ENCODE peak calls at places on chromosome 1, in eight cellular contexts. One of them, this sample, is unnamed.

GRCh38 chr1:163248064-163248463 is 45.3 kb upstream of the RGS5 start:
- DNase-seq in upper lobe of left lung: no peak
- DNase-seq in ovary: no peak
- DNase-seq in A549: no peak
- DNase-seq in transverse colon: no peak
- DNase-seq in tibial nerve: no peak
- DNase-seq in stomach: no peak
- DNase-seq in GM12878: no peak
- DNase-seq in this sample: no peak

GRCh38 chr1:196063307-196063706 is 544.9 kb downstream of the KCNT2 start:
- DNase-seq in stomach: no peak
- DNase-seq in ovary: no peak
- DNase-seq in GM12878: no peak
- DNase-seq in A549: peak
- DNase-seq in transverse colon: no peak
- DNase-seq in upper lobe of left lung: no peak
- DNase-seq in tibial nerve: no peak
- DNase-seq in this sample: no peak

GRCh38 chr1:112540395-112540794 is 31.6 kb downstream of the WNT2B start:
- DNase-seq in A549: no peak
- DNase-seq in GM12878: no peak
- DNase-seq in upper lobe of left lung: no peak
- DNase-seq in ovary: no peak
- DNase-seq in transverse colon: no peak
- DNase-seq in tibial nerve: no peak
- DNase-seq in stomach: no peak
- DNase-seq in this sample: no peak

GRCh38 chr1:211579434-211580302 is 707 bp upstream of the SLC30A1 start:
- DNase-seq in stomach: peak
- DNase-seq in transverse colon: peak
- DNase-seq in A549: peak
- DNase-seq in GM12878: no peak
- DNase-seq in tibial nerve: no peak
- DNase-seq in ovary: no peak
- DNase-seq in upper lobe of left lung: peak
- DNase-seq in this sample: peak

GRCh38 chr1:82485591-82486369 is 685.0 kb downstream of the ADGRL2 start:
- DNase-seq in GM12878: no peak
- DNase-seq in transverse colon: peak
- DNase-seq in stomach: no peak
- DNase-seq in tibial nerve: peak
- DNase-seq in A549: no peak
- DNase-seq in ovary: peak
- DNase-seq in upper lobe of left lung: no peak
- DNase-seq in this sample: peak

GRCh38 chr1:21308847-21309652 is 18.8 kb upstream of the ECE1 start:
- DNase-seq in ovary: peak
- DNase-seq in tibial nerve: no peak
- DNase-seq in GM12878: no peak
- DNase-seq in stomach: peak
- DNase-seq in upper lobe of left lung: no peak
- DNase-seq in A549: no peak
- DNase-seq in transverse colon: peak
- DNase-seq in this sample: peak

GRCh38 chr1:227883641-227884301 is 64.0 kb downstream of the WNT9A start:
- DNase-seq in stomach: peak
- DNase-seq in A549: no peak
- DNase-seq in upper lobe of left lung: peak
- DNase-seq in transverse colon: no peak
- DNase-seq in ovary: no peak
- DNase-seq in tibial nerve: no peak
- DNase-seq in GM12878: no peak
- DNase-seq in this sample: peak

GRCh38 chr1:68163220-68163619 is 69.1 kb downstream of the WLS start:
- DNase-seq in A549: no peak
- DNase-seq in GM12878: no peak
- DNase-seq in ovary: no peak
- DNase-seq in stomach: no peak
- DNase-seq in upper lobe of left lung: no peak
- DNase-seq in transverse colon: no peak
- DNase-seq in tibial nerve: no peak
- DNase-seq in this sample: no peak

GRCh38 chr1:26336477-26337205 is 17.3 kb downstream of the CRYBG2 start:
- DNase-seq in ovary: peak
- DNase-seq in A549: peak
- DNase-seq in transverse colon: peak
- DNase-seq in GM12878: no peak
- DNase-seq in upper lobe of left lung: peak
- DNase-seq in stomach: peak
- DNase-seq in tibial nerve: no peak
- DNase-seq in this sample: no peak

GRCh38 chr1:10796029-10796944 is at the start of gene CASZ1:
- DNase-seq in ovary: peak
- DNase-seq in GM12878: no peak
- DNase-seq in transverse colon: peak
- DNase-seq in A549: peak
- DNase-seq in stomach: peak
- DNase-seq in tibial nerve: peak
- DNase-seq in upper lobe of left lung: peak
- DNase-seq in this sample: peak

GRCh38 chr1:42941640-42942330 is 16.9 kb downstream of the SLC2A1 start:
- DNase-seq in transverse colon: peak
- DNase-seq in upper lobe of left lung: peak
- DNase-seq in GM12878: no peak
- DNase-seq in stomach: peak
- DNase-seq in ovary: no peak
- DNase-seq in tibial nerve: no peak
- DNase-seq in A549: peak
- DNase-seq in this sample: peak

GRCh38 chr1:224565186-224565585 is 50.9 kb upstream of the CNIH3 start:
- DNase-seq in ovary: no peak
- DNase-seq in GM12878: no peak
- DNase-seq in A549: peak
- DNase-seq in stomach: no peak
- DNase-seq in tibial nerve: no peak
- DNase-seq in upper lobe of left lung: peak
- DNase-seq in transverse colon: no peak
- DNase-seq in this sample: no peak

GRCh38 chr1:114524933-114525332 is 13.9 kb upstream of the TRIM33 start:
- DNase-seq in A549: no peak
- DNase-seq in upper lobe of left lung: no peak
- DNase-seq in stomach: no peak
- DNase-seq in GM12878: no peak
- DNase-seq in transverse colon: no peak
- DNase-seq in ovary: no peak
- DNase-seq in tibial nerve: no peak
- DNase-seq in this sample: no peak

GRCh38 chr1:54047384-54048315 is 5.4 kb downstream of the TMEM59 start:
- DNase-seq in upper lobe of left lung: no peak
- DNase-seq in transverse colon: no peak
- DNase-seq in GM12878: no peak
- DNase-seq in tibial nerve: no peak
- DNase-seq in stomach: no peak
- DNase-seq in ovary: no peak
- DNase-seq in A549: no peak
- DNase-seq in this sample: no peak
- H3K27ac ChIP-seq in upper lobe of left lung: no peak
- H3K27ac ChIP-seq in transverse colon: no peak
- H3K27ac ChIP-seq in GM12878: peak
- H3K27ac ChIP-seq in tibial nerve: no peak
- H3K27ac ChIP-seq in stomach: no peak
- H3K27ac ChIP-seq in ovary: no peak
- H3K27ac ChIP-seq in A549: no peak
- H3K27ac ChIP-seq in this sample: no peak

GRCh38 chr1:178282949-178283367 is 189.1 kb downstream of the RASAL2 start:
- DNase-seq in GM12878: no peak
- DNase-seq in stomach: no peak
- DNase-seq in A549: peak
- DNase-seq in tibial nerve: no peak
- DNase-seq in ovary: no peak
- DNase-seq in transverse colon: no peak
- DNase-seq in upper lobe of left lung: no peak
- DNase-seq in this sample: no peak

GRCh38 chr1:178278135-178278534 is 184.2 kb downstream of the RASAL2 start:
- DNase-seq in tibial nerve: no peak
- DNase-seq in stomach: no peak
- DNase-seq in A549: no peak
- DNase-seq in upper lobe of left lung: no peak
- DNase-seq in transverse colon: no peak
- DNase-seq in ovary: no peak
- DNase-seq in GM12878: no peak
- DNase-seq in this sample: no peak

GRCh38 chr1:178284059-178284458 is 190.2 kb downstream of the RASAL2 start:
- DNase-seq in A549: no peak
- DNase-seq in upper lobe of left lung: no peak
- DNase-seq in transverse colon: no peak
- DNase-seq in GM12878: no peak
- DNase-seq in stomach: no peak
- DNase-seq in ovary: no peak
- DNase-seq in tibial nerve: no peak
- DNase-seq in this sample: no peak

GRCh38 chr1:178279287-178279686 is 185.4 kb downstream of the RASAL2 start:
- DNase-seq in ovary: no peak
- DNase-seq in upper lobe of left lung: no peak
- DNase-seq in A549: no peak
- DNase-seq in transverse colon: no peak
- DNase-seq in stomach: no peak
- DNase-seq in tibial nerve: no peak
- DNase-seq in GM12878: no peak
- DNase-seq in this sample: no peak

DNA sequence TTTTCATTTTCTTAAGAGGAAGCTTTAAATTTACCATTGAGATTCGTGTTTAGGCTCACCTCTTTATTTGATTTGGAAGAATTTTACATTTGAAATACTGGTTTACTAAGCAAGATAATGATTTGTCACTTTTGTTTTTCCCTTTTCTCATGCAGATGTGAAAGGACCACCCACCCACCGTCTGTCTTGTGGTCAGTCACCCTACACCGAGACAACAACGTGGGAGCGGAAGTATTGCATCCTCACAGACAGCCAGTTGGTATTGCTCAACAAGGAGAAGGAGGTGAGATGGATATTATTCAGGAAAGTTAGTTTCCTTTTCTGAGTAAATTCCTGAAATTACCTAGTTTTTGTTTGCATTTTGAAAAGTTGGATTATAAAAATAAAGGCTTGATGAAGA is 189.5 kb downstream of the RASAL2 start:
- DNase-seq in A549: no peak
- DNase-seq in ovary: no peak
- DNase-seq in transverse colon: no peak
- DNase-seq in GM12878: no peak
- DNase-seq in tibial nerve: no peak
- DNase-seq in stomach: no peak
- DNase-seq in upper lobe of left lung: peak
- DNase-seq in this sample: no peak
- TF ChIP-seq EP300 in A549: no peak
- TF ChIP-seq EP300 in ovary: no peak
- TF ChIP-seq EP300 in transverse colon: no peak
- TF ChIP-seq EP300 in GM12878: no peak
- TF ChIP-seq EP300 in tibial nerve: no peak
- TF ChIP-seq EP300 in stomach: no peak
- TF ChIP-seq EP300 in upper lobe of left lung: no peak
- TF ChIP-seq EP300 in this sample: no peak

DNA sequence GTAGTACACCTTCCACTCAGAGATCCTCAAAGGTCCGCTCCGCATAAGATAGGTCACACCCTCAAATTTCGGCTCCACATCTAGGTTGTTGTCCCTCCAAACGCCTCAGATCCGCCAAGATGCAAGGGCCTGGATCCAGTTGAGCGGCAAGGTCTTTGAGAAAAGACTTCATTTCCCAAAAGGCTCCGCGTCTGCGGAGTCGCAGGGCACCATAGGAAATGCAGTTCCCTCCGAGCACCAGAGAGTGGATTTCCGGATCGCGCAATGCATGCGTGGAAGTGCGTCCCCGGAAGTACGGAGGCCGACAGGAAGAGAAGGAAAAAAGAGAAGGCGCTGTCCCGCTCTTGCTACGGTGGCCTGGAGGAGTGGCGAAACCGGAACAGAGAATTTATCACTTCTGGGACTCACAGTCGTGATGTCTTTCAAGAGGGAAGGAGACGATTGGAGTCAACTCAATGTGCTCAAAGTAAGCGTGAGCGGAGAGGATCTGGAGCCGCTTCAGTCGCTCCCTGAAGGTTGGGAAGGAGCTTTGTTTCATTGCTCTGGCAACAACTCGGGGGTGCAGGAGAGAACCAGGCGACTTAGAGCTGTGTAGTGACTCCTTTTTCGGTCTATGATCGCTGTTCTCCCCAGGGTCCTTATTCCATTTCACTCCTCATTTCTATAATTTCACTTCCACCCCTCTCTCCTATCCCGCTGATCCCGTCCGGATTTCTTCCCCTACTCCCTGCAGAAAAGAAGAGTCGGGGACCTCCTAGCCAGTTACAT is at the start of the genes LYSMD1 and SCNM1:
- DNase-seq in GM12878: peak
- DNase-seq in tibial nerve: peak
- DNase-seq in upper lobe of left lung: peak
- DNase-seq in ovary: peak
- DNase-seq in A549: peak
- DNase-seq in transverse colon: peak
- DNase-seq in stomach: peak
- DNase-seq in this sample: peak
- TF ChIP-seq CTCF in GM12878: no peak
- TF ChIP-seq CTCF in tibial nerve: peak
- TF ChIP-seq CTCF in upper lobe of left lung: peak
- TF ChIP-seq CTCF in ovary: no peak
- TF ChIP-seq CTCF in A549: no peak
- TF ChIP-seq CTCF in transverse colon: peak
- TF ChIP-seq CTCF in stomach: no peak
- TF ChIP-seq CTCF in this sample: peak

GRCh38 chr1:16376971-16377370 is 9.9 kb downstream of the SZRD1 start:
- DNase-seq in tibial nerve: no peak
- DNase-seq in A549: no peak
- DNase-seq in upper lobe of left lung: no peak
- DNase-seq in ovary: no peak
- DNase-seq in GM12878: no peak
- DNase-seq in transverse colon: no peak
- DNase-seq in stomach: no peak
- DNase-seq in this sample: no peak

GRCh38 chr1:16372535-16373340 is 5.7 kb downstream of the SZRD1 start:
- DNase-seq in A549: peak
- DNase-seq in upper lobe of left lung: no peak
- DNase-seq in stomach: no peak
- DNase-seq in tibial nerve: no peak
- DNase-seq in transverse colon: no peak
- DNase-seq in GM12878: no peak
- DNase-seq in ovary: no peak
- DNase-seq in this sample: no peak

GRCh38 chr1:16374266-16374665 is 7.2 kb downstream of the SZRD1 start:
- DNase-seq in tibial nerve: no peak
- DNase-seq in A549: no peak
- DNase-seq in stomach: no peak
- DNase-seq in upper lobe of left lung: no peak
- DNase-seq in GM12878: no peak
- DNase-seq in ovary: no peak
- DNase-seq in transverse colon: no peak
- DNase-seq in this sample: no peak

GRCh38 chr1:16378443-16378842 is 11.4 kb downstream of the SZRD1 start:
- DNase-seq in GM12878: no peak
- DNase-seq in upper lobe of left lung: no peak
- DNase-seq in ovary: no peak
- DNase-seq in transverse colon: no peak
- DNase-seq in tibial nerve: no peak
- DNase-seq in A549: no peak
- DNase-seq in stomach: no peak
- DNase-seq in this sample: no peak

GRCh38 chr1:16375521-16376359 is 8.7 kb downstream of the SZRD1 start:
- DNase-seq in upper lobe of left lung: no peak
- DNase-seq in A549: no peak
- DNase-seq in ovary: no peak
- DNase-seq in stomach: no peak
- DNase-seq in GM12878: no peak
- DNase-seq in transverse colon: no peak
- DNase-seq in tibial nerve: no peak
- DNase-seq in this sample: no peak
- H3K27ac ChIP-seq in upper lobe of left lung: peak
- H3K27ac ChIP-seq in A549: peak
- H3K27ac ChIP-seq in ovary: no peak
- H3K27ac ChIP-seq in stomach: peak
- H3K27ac ChIP-seq in GM12878: no peak
- H3K27ac ChIP-seq in transverse colon: peak
- H3K27ac ChIP-seq in tibial nerve: peak
- H3K27ac ChIP-seq in this sample: peak

This sample was measured in sigmoid colon.